ENCODE peak calls at places on chromosomes 4 and X, in eight cellular contexts. U is heart left ventricle; C is dorsolateral prefrontal cortex; P is ascending aorta; K is A549; Z is naive thymus-derived CD4-positive, alpha-beta T cell; X is fibroblast of lung; T is CD4-positive, CD25-positive, alpha-beta regulatory T cell. L is an unnamed sample.

GRCh38 chr4:38925492-38926418 is 58.1 kb downstream of the FAM114A1 start:
- DNase-seq in U (no peak), C (peak; percentile 71), P (no peak), K (no peak), Z (no peak), X (no peak), T (no peak), L (peak; percentile 22)

GRCh38 chrX:134717698-134718328 is 59.5 kb upstream of the PLAC1 start:
- DNase-seq in U (no peak), C (no peak), P (no peak), K (peak; percentile 30), Z (no peak), X (peak; percentile 56), T (no peak), L (no peak)

GRCh38 chrX:40300286-40300890 is 202.6 kb upstream of the BCOR start:
- DNase-seq in U (no peak), C (no peak), P (no peak), K (no peak), Z (no peak), X (no peak), T (no peak), L (no peak)

GRCh38 chr4:187017156-187017555 is 293.5 kb upstream of the FAT1 start:
- DNase-seq in U (no peak), C (no peak), P (no peak), K (no peak), Z (no peak), X (no peak), T (no peak), L (no peak)

GRCh38 chrX:48893556-48894348 is 3.8 kb downstream of the TIMM17B start:
- DNase-seq in U (no peak), C (no peak), P (peak; percentile 59), K (no peak), Z (no peak), X (no peak), T (no peak), L (no peak)

GRCh38 chr4:163137581-163137980 is 29.1 kb downstream of the NAF1 start:
- DNase-seq in U (no peak), C (no peak), P (no peak), K (no peak), Z (no peak), X (peak; percentile 53), T (no peak), L (no peak)

GRCh38 chr4:18736551-18736950 is 715.0 kb upstream of the LCORL start:
- DNase-seq in U (no peak), C (no peak), P (no peak), K (no peak), Z (no peak), X (no peak), T (no peak), L (no peak)

GRCh38 chr4:28518781-28519180 is 1658.1 kb downstream of the STIM2 start:
- DNase-seq in U (no peak), C (no peak), P (no peak), K (no peak), Z (no peak), X (peak; percentile 2), T (no peak), L (no peak)

GRCh38 chr4:78560296-78560963 is 8.9 kb downstream of the ANXA3 start:
- DNase-seq in U (no peak), C (no peak), P (no peak), K (no peak), Z (no peak), X (peak; percentile 95), T (no peak), L (peak; percentile 65)

GRCh38 chr4:72505314-72505744 is 63.7 kb downstream of the ADAMTS3 start:
- DNase-seq in U (no peak), C (no peak), P (no peak), K (no peak), Z (no peak), X (peak; percentile 56), T (no peak), L (peak; percentile 63)

DNA sequence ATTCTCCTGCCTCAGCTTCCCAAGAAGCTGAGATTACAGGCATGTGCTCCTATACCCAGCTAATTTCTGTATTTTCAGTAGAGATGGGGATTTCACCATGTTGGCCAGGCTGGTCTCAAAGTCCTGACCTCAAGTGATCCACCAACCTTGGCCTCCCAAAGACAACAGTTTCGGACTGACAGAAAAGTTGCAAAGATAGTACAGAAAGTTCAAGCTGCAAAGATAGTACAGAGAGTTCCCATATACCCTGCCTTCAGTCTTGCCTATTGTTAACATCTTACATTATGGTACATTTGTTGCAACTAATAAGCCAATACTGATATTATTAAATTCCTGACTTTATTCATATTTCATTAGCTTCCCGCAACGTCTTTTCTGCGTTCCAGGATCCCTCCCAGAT is 65.8 kb downstream of the SUPT20HL2 start:
- DNase-seq in U (no peak), C (no peak), P (no peak), K (no peak), Z (no peak), X (no peak), T (no peak), L (no peak)
- H3K27ac ChIP-seq in U (no peak overlapping the region), C (no peak overlapping the region), P (no peak overlapping the region), K (no peak overlapping the region), Z (no peak overlapping the region), X (no peak overlapping the region), T (no peak overlapping the region), L (no peak overlapping the region)

GRCh38 chr4:37393889-37394288 is 149.3 kb downstream of the NWD2 start:
- DNase-seq in U (no peak), C (no peak), P (no peak), K (no peak), Z (no peak), X (no peak), T (no peak), L (no peak)

GRCh38 chr4:37389967-37390580 is 145.5 kb downstream of the NWD2 start:
- DNase-seq in U (no peak), C (no peak), P (no peak), K (peak; percentile 2), Z (peak; percentile 28), X (peak; percentile 26), T (peak; percentile 3), L (peak; percentile 80)

GRCh38 chr4:37389369-37389765 is 144.8 kb downstream of the NWD2 start:
- DNase-seq in U (no peak), C (no peak), P (no peak), K (no peak), Z (no peak), X (no peak), T (no peak), L (no peak)

GRCh38 chr4:37388672-37389368 is 144.3 kb downstream of the NWD2 start:
- DNase-seq in U (no peak), C (no peak), P (no peak), K (no peak), Z (no peak), X (no peak), T (no peak), L (no peak)

GRCh38 chr4:37392540-37393255 is 148.2 kb downstream of the NWD2 start:
- DNase-seq in U (peak; percentile 56), C (peak; percentile 70), P (peak; percentile 65), K (no peak), Z (no peak), X (peak; percentile 1), T (no peak), L (peak; percentile 16)
- H3K27ac ChIP-seq in U (no peak overlapping the region), C (peak overlapping the region; percentile 47), P (no peak overlapping the region), K (no peak overlapping the region), Z (no peak overlapping the region), X (no peak overlapping the region), T (no peak overlapping the region), L (no peak overlapping the region)

GRCh38 chr4:173039617-173040176 is 128.9 kb upstream of the GALNT7 start:
- DNase-seq in U (no peak), C (no peak), P (no peak), K (no peak), Z (no peak), X (no peak), T (no peak), L (no peak)
- H3K27ac ChIP-seq in U (peak overlapping the region; percentile 49), C (no peak overlapping the region), P (no peak overlapping the region), K (no peak overlapping the region), Z (no peak overlapping the region), X (no peak overlapping the region), T (no peak overlapping the region), L (no peak overlapping the region)

GRCh38 chrX:16579517-16579916 is 70.4 kb upstream of the S100G start:
- DNase-seq in U (no peak), C (no peak), P (no peak), K (no peak), Z (no peak), X (no peak), T (no peak), L (no peak)

GRCh38 chrX:16578218-16578617 is 71.7 kb upstream of the S100G start:
- DNase-seq in U (no peak), C (no peak), P (no peak), K (no peak), Z (no peak), X (peak; percentile 35), T (no peak), L (no peak)

GRCh38 chrX:16573781-16574180 is 76.2 kb upstream of the S100G start:
- DNase-seq in U (no peak), C (no peak), P (no peak), K (no peak), Z (no peak), X (peak; percentile 62), T (no peak), L (no peak)

DNA sequence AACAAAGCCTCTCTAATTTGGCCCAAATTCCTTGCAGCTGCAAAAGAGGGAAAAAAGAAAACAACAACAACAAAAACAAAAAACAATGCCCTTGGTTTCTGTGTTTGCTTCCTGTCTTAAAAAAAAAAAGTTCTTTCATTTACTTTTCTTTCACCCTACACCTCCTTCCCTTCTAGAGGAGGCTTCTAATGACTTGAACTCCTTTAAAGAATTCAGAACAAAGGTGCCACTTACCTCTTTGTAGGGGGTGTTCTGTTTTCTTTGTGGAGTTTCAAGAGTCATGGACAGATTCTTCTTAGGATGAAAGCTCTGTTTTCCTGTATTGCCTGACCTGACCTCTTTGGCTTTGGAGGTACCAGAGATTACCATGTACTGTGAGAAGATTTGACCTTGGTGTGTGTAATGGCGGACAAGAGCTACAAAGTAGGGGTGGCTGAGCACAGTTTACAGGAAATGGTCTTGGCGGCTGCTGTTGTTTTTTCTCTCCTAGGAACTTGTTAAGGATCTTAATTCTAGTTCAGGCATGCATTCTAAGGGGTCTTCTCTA is 72.4 kb upstream of the S100G start:
- DNase-seq in U (no peak), C (no peak), P (no peak), K (no peak), Z (no peak), X (no peak), T (no peak), L (no peak)
- H3K27ac ChIP-seq in U (no peak overlapping the region), C (no peak overlapping the region), P (no peak overlapping the region), K (no peak overlapping the region), Z (no peak overlapping the region), X (no peak overlapping the region), T (no peak overlapping the region), L (peak overlapping the region; percentile 50)

DNA sequence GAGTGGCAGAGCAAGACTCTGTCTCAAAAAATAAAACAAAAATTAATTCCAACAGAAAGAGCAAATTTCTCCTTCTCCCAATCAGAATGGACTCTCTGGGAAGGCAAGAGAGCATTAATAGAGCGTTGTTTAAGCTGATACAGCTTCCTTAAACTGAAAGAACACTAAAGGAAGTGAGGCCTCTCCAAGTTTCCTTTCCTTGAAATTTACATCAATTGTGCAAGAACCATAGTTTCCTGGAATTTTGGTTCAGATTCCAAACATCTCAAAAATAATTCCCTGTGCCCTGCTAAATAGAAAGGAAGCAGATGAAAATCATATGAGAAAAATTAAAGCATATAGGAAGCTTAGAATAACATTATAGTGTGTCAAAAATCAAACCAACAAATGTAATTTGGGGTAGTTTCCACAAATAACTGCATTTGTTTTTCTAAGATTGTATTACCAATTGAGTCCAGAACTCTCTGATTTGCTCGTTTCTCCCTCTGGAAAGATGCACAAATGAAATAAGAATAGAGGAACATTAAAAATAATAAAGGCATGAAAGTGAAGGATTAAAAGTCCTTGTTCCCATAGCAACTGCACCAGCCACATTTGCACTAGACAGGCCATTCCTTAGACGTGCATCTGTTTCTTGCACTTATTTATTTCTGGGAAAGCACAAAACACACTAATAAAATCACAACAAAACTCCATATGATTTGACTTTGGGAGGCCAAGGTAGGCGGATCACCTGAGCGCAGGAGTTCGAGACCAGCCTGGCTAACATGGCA is 3.7 kb upstream of the FAM241A start:
- DNase-seq in U (no peak), C (no peak), P (no peak), K (no peak), Z (no peak), X (no peak), T (no peak), L (no peak)
- H3K27ac ChIP-seq in U (peak overlapping the region; percentile 76), C (no peak overlapping the region), P (peak overlapping the region; percentile 20), K (no peak overlapping the region), Z (no peak overlapping the region), X (no peak overlapping the region), T (no peak overlapping the region), L (no peak overlapping the region)

L was measured in hepatocyte.